ENCODE peak calls at places on chromosomes 3 and 15, in ten cellular contexts. K, P, Y, Z, M, F, U, W, T and B are unnamed samples.

GRCh38 chr3:23549148-23549910 is 256.4 kb upstream of the UBE2E1 start:
- DNase-seq in K (no peak), P (no peak), Y (no peak), Z (no peak), M (no peak), F (no peak), U (no peak), W (no peak), T (no peak), B (no peak)

GRCh38 chr3:188323067-188323842 is 169.3 kb downstream of the LPP start:
- DNase-seq in K (no peak), P (no peak), Y (no peak), Z (no peak), M (peak), F (no peak), U (no peak), W (no peak), T (no peak), B (peak)

GRCh38 chr3:27628029-27628750 is 93.9 kb downstream of the EOMES start:
- DNase-seq in K (no peak), P (no peak), Y (no peak), Z (no peak), M (no peak), F (no peak), U (peak), W (no peak), T (no peak), B (no peak)

GRCh38 chr3:38306941-38307340 is 24.8 kb downstream of the SLC22A14 start:
- DNase-seq in K (no peak), P (no peak), Y (no peak), Z (no peak), M (no peak), F (no peak), U (no peak), W (no peak), T (no peak), B (no peak)

GRCh38 chr15:88113909-88114308 is 142.6 kb downstream of the NTRK3 start:
- DNase-seq in K (no peak), P (no peak), Y (no peak), Z (no peak), M (no peak), F (no peak), U (no peak), W (no peak), T (no peak), B (no peak)

GRCh38 chr3:47010050-47010712 is 30.7 kb downstream of the NBEAL2 start:
- DNase-seq in K (no peak), P (no peak), Y (no peak), Z (no peak), M (no peak), F (no peak), U (no peak), W (no peak), T (no peak), B (no peak)

GRCh38 chr3:149221783-149222517 is at the start of gene CP:
- DNase-seq in K (no peak), P (no peak), Y (no peak), Z (no peak), M (no peak), F (no peak), U (no peak), W (no peak), T (peak), B (no peak)

GRCh38 chr3:30760040-30760439 is 134.4 kb downstream of the GADL1 start:
- DNase-seq in K (no peak), P (no peak), Y (no peak), Z (no peak), M (no peak), F (no peak), U (peak), W (no peak), T (no peak), B (no peak)

GRCh38 chr15:55742498-55742926 is 440 bp downstream of the PRTG start:
- DNase-seq in K (no peak), P (peak), Y (no peak), Z (peak), M (no peak), F (peak), U (peak), W (no peak), T (no peak), B (no peak)

GRCh38 chr3:183537295-183537730 is 18.2 kb downstream of the KLHL6 start:
- DNase-seq in K (no peak), P (peak), Y (no peak), Z (peak), M (no peak), F (no peak), U (peak), W (no peak), T (no peak), B (no peak)

GRCh38 chr15:100802421-100803157 is 77.0 kb upstream of the ALDH1A3 start:
- DNase-seq in K (no peak), P (no peak), Y (no peak), Z (no peak), M (no peak), F (no peak), U (no peak), W (no peak), T (no peak), B (no peak)

GRCh38 chr15:98551936-98552562 is 96.3 kb upstream of the IGF1R start:
- DNase-seq in K (no peak), P (no peak), Y (no peak), Z (no peak), M (no peak), F (no peak), U (no peak), W (no peak), T (no peak), B (no peak)

GRCh38 chr3:2950159-2950558 is 160.0 kb downstream of the IL5RA start:
- DNase-seq in K (no peak), P (no peak), Y (no peak), Z (no peak), M (no peak), F (no peak), U (no peak), W (no peak), T (no peak), B (no peak)

GRCh38 chr3:182258538-182259177 is 534.6 kb upstream of the ATP11B start:
- DNase-seq in K (no peak), P (peak), Y (peak), Z (no peak), M (no peak), F (peak), U (no peak), W (no peak), T (peak), B (no peak)

GRCh38 chr3:37494206-37494605 is 319.8 kb upstream of the LRRFIP2 start:
- DNase-seq in K (no peak), P (no peak), Y (no peak), Z (no peak), M (no peak), F (no peak), U (no peak), W (no peak), T (no peak), B (no peak)